ENCODE peak calls at places on chromosomes 3 and 15, in eight cellular contexts. One of them, this sample, is unnamed.

GRCh38 chr3:10845839-10846656 is 30.0 kb downstream of the SLC6A11 start:
- DNase-seq in GM12878: peak
- DNase-seq in IMR-90: no peak
- DNase-seq in A549: no peak
- DNase-seq in K562: no peak
- DNase-seq in SK-N-SH: no peak
- DNase-seq in H1: no peak
- DNase-seq in HepG2: no peak
- DNase-seq in this sample: no peak

GRCh38 chr15:73650387-73651126 is 17.4 kb upstream of the NPTN start:
- DNase-seq in GM12878: no peak
- DNase-seq in IMR-90: peak
- DNase-seq in A549: no peak
- DNase-seq in K562: no peak
- DNase-seq in SK-N-SH: peak
- DNase-seq in H1: no peak
- DNase-seq in HepG2: no peak
- DNase-seq in this sample: no peak

GRCh38 chr3:130709671-130710070 is 37.0 kb downstream of the PIK3R4 start:
- DNase-seq in GM12878: no peak
- DNase-seq in IMR-90: no peak
- DNase-seq in A549: no peak
- DNase-seq in K562: no peak
- DNase-seq in SK-N-SH: no peak
- DNase-seq in H1: no peak
- DNase-seq in HepG2: no peak
- DNase-seq in this sample: no peak

GRCh38 chr3:151919446-151919845 is 46.0 kb downstream of the SUCNR1 start:
- DNase-seq in GM12878: no peak
- DNase-seq in IMR-90: no peak
- DNase-seq in A549: no peak
- DNase-seq in K562: no peak
- DNase-seq in SK-N-SH: no peak
- DNase-seq in H1: no peak
- DNase-seq in HepG2: no peak
- DNase-seq in this sample: no peak

GRCh38 chr15:36232491-36232890 is 346.9 kb upstream of the CDIN1 start:
- DNase-seq in GM12878: no peak
- DNase-seq in IMR-90: no peak
- DNase-seq in A549: no peak
- DNase-seq in K562: no peak
- DNase-seq in SK-N-SH: no peak
- DNase-seq in H1: peak
- DNase-seq in HepG2: no peak
- DNase-seq in this sample: no peak

GRCh38 chr3:65878831-65879230 is 159.9 kb downstream of the MAGI1 start:
- DNase-seq in GM12878: no peak
- DNase-seq in IMR-90: no peak
- DNase-seq in A549: no peak
- DNase-seq in K562: no peak
- DNase-seq in SK-N-SH: no peak
- DNase-seq in H1: no peak
- DNase-seq in HepG2: no peak
- DNase-seq in this sample: no peak

GRCh38 chr15:101068961-101069734 is 150.0 kb downstream of the LRRK1 start:
- DNase-seq in GM12878: no peak
- DNase-seq in IMR-90: peak
- DNase-seq in A549: no peak
- DNase-seq in K562: no peak
- DNase-seq in SK-N-SH: no peak
- DNase-seq in H1: peak
- DNase-seq in HepG2: peak
- DNase-seq in this sample: no peak

GRCh38 chr15:96273317-96274086 is 57.0 kb upstream of the NR2F2 start:
- DNase-seq in GM12878: peak
- DNase-seq in IMR-90: peak
- DNase-seq in A549: peak
- DNase-seq in K562: peak
- DNase-seq in SK-N-SH: no peak
- DNase-seq in H1: no peak
- DNase-seq in HepG2: no peak
- DNase-seq in this sample: peak

GRCh38 chr3:55036883-55037577 is 109.2 kb upstream of the LRTM1 start:
- DNase-seq in GM12878: no peak
- DNase-seq in IMR-90: no peak
- DNase-seq in A549: no peak
- DNase-seq in K562: no peak
- DNase-seq in SK-N-SH: no peak
- DNase-seq in H1: no peak
- DNase-seq in HepG2: no peak
- DNase-seq in this sample: no peak

GRCh38 chr15:65062061-65062460 is 5.7 kb downstream of the RASL12 start:
- DNase-seq in GM12878: no peak
- DNase-seq in IMR-90: no peak
- DNase-seq in A549: no peak
- DNase-seq in K562: no peak
- DNase-seq in SK-N-SH: no peak
- DNase-seq in H1: no peak
- DNase-seq in HepG2: no peak
- DNase-seq in this sample: no peak

GRCh38 chr3:196399485-196399945 is 32.7 kb downstream of the UBXN7 start:
- DNase-seq in GM12878: no peak
- DNase-seq in IMR-90: peak
- DNase-seq in A549: no peak
- DNase-seq in K562: no peak
- DNase-seq in SK-N-SH: no peak
- DNase-seq in H1: no peak
- DNase-seq in HepG2: peak
- DNase-seq in this sample: peak

GRCh38 chr3:140601881-140602280 is 76.0 kb upstream of the TRIM42 start:
- DNase-seq in GM12878: no peak
- DNase-seq in IMR-90: no peak
- DNase-seq in A549: no peak
- DNase-seq in K562: no peak
- DNase-seq in SK-N-SH: no peak
- DNase-seq in H1: no peak
- DNase-seq in HepG2: no peak
- DNase-seq in this sample: no peak

GRCh38 chr3:140599009-140599408 is 78.9 kb upstream of the TRIM42 start:
- DNase-seq in GM12878: no peak
- DNase-seq in IMR-90: no peak
- DNase-seq in A549: no peak
- DNase-seq in K562: no peak
- DNase-seq in SK-N-SH: no peak
- DNase-seq in H1: no peak
- DNase-seq in HepG2: no peak
- DNase-seq in this sample: no peak

GRCh38 chr3:140597792-140598191 is 80.1 kb upstream of the TRIM42 start:
- DNase-seq in GM12878: no peak
- DNase-seq in IMR-90: no peak
- DNase-seq in A549: no peak
- DNase-seq in K562: no peak
- DNase-seq in SK-N-SH: no peak
- DNase-seq in H1: no peak
- DNase-seq in HepG2: no peak
- DNase-seq in this sample: no peak

GRCh38 chr3:140597364-140597763 is 80.5 kb upstream of the TRIM42 start:
- DNase-seq in GM12878: no peak
- DNase-seq in IMR-90: no peak
- DNase-seq in A549: no peak
- DNase-seq in K562: no peak
- DNase-seq in SK-N-SH: no peak
- DNase-seq in H1: no peak
- DNase-seq in HepG2: no peak
- DNase-seq in this sample: no peak

DNA sequence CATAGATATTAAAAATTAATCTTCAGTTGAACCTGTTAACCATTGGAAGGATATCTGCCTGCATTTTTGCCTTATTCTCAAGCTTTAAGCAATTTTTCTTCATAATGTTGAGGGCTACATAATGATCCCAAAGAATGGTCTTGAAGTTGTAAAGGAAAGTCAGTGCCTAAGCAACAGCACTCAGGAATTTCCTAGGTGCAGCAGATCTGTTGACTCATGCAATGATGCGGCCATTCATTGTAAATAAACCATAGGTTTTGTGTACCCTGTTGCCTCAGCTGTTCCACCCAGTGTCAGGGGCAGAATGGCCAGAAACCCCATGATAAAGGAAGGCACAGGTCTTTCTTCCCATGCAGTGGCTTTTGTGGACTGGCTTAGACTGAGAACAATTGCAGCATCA is 78.4 kb upstream of the TRIM42 start:
- DNase-seq in GM12878: no peak
- DNase-seq in IMR-90: no peak
- DNase-seq in A549: no peak
- DNase-seq in K562: no peak
- DNase-seq in SK-N-SH: no peak
- DNase-seq in H1: no peak
- DNase-seq in HepG2: no peak
- DNase-seq in this sample: no peak
- TF ChIP-seq RAD21 in GM12878: no peak
- TF ChIP-seq RAD21 in IMR-90: no peak
- TF ChIP-seq RAD21 in A549: no peak
- TF ChIP-seq RAD21 in K562: no peak
- TF ChIP-seq RAD21 in SK-N-SH: no peak
- TF ChIP-seq RAD21 in H1: no peak
- TF ChIP-seq RAD21 in HepG2: no peak
- TF ChIP-seq RAD21 in this sample: no peak

DNA sequence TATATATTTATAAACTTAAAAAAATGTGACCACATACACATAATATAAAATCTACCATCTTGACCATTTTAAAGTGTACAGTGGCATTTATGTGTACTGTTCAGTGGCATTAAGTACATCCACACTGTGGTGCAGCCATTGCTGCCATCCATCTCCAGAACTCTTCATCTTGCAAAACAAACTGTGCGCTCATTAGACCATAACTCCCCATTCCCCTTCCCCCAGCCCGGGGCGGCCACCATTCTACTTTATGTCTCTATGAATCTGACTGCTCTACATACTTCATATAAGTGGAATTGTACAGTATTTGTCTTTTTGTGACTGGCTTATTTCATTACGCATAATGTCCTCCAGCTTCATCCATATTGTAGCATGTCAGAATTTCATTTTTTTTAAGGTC is 47.8 kb downstream of the CTXND1 start:
- DNase-seq in GM12878: no peak
- DNase-seq in IMR-90: no peak
- DNase-seq in A549: no peak
- DNase-seq in K562: no peak
- DNase-seq in SK-N-SH: no peak
- DNase-seq in H1: no peak
- DNase-seq in HepG2: no peak
- DNase-seq in this sample: no peak
- TF ChIP-seq RAD21 in GM12878: no peak
- TF ChIP-seq RAD21 in IMR-90: no peak
- TF ChIP-seq RAD21 in A549: no peak
- TF ChIP-seq RAD21 in K562: no peak
- TF ChIP-seq RAD21 in SK-N-SH: no peak
- TF ChIP-seq RAD21 in H1: no peak
- TF ChIP-seq RAD21 in HepG2: no peak
- TF ChIP-seq RAD21 in this sample: no peak

GRCh38 chr15:68634531-68634930 is 55.7 kb downstream of the CORO2B start:
- DNase-seq in GM12878: no peak
- DNase-seq in IMR-90: no peak
- DNase-seq in A549: no peak
- DNase-seq in K562: no peak
- DNase-seq in SK-N-SH: no peak
- DNase-seq in H1: no peak
- DNase-seq in HepG2: no peak
- DNase-seq in this sample: no peak

GRCh38 chr15:68637755-68638405 is 59.1 kb downstream of the CORO2B start:
- DNase-seq in GM12878: no peak
- DNase-seq in IMR-90: peak
- DNase-seq in A549: no peak
- DNase-seq in K562: no peak
- DNase-seq in SK-N-SH: no peak
- DNase-seq in H1: no peak
- DNase-seq in HepG2: no peak
- DNase-seq in this sample: no peak

GRCh38 chr15:68634122-68634482 is 55.3 kb downstream of the CORO2B start:
- DNase-seq in GM12878: no peak
- DNase-seq in IMR-90: no peak
- DNase-seq in A549: no peak
- DNase-seq in K562: no peak
- DNase-seq in SK-N-SH: no peak
- DNase-seq in H1: no peak
- DNase-seq in HepG2: no peak
- DNase-seq in this sample: no peak

GRCh38 chr15:68635142-68635541 is 56.3 kb downstream of the CORO2B start:
- DNase-seq in GM12878: no peak
- DNase-seq in IMR-90: no peak
- DNase-seq in A549: no peak
- DNase-seq in K562: no peak
- DNase-seq in SK-N-SH: peak
- DNase-seq in H1: no peak
- DNase-seq in HepG2: no peak
- DNase-seq in this sample: no peak

DNA sequence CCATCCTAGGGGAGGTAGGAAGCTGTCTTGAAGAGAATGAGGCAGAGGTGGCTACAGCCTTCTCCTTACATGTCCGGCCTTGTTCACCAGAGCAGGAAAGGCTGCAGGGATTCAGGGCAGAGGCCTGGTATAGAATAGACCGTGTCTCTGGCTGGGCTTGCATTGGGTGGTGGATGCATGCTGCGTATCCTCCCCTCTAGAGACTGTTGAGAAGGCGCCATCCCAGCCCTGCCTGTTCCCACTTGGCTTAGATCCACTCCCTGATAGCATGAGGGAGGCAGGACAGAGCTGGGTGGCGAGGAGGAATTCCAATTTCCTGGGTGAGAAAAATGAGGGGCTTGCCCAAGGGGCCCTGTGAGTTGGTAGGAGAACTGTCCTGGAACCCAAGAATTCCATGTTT is 57.5 kb downstream of the CORO2B start:
- DNase-seq in GM12878: no peak
- DNase-seq in IMR-90: no peak
- DNase-seq in A549: no peak
- DNase-seq in K562: no peak
- DNase-seq in SK-N-SH: no peak
- DNase-seq in H1: no peak
- DNase-seq in HepG2: no peak
- DNase-seq in this sample: no peak
- TF ChIP-seq RAD21 in GM12878: no peak
- TF ChIP-seq RAD21 in IMR-90: no peak
- TF ChIP-seq RAD21 in A549: no peak
- TF ChIP-seq RAD21 in K562: no peak
- TF ChIP-seq RAD21 in SK-N-SH: no peak
- TF ChIP-seq RAD21 in H1: no peak
- TF ChIP-seq RAD21 in HepG2: no peak
- TF ChIP-seq RAD21 in this sample: no peak

DNA sequence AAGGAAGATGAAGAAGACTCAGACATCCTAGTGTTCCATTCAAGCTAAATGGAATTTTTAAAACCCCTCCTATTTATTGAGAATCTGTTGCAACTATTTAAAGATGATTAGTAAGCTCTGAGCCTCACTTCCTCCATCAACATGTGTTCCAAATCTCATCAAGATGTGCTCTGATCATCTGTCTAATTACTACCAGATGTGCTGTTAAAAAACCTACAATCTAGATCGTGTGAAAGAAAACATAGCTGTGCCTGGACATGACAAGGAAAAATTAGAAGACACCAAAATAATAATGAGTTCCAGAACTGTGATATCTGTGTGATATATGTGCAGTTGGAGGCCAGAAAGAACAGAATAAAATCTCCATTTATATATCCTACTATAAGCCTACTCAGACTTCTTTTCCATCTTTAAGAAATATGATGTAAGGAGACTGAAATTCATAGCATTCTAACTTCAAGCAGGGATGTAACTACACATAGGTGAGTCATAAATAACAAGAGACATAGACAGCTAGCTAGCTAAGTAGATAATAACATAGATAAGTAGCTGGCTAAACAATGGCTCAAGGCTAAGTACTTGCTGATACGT is 7.7 kb downstream of the XPC start:
- DNase-seq in GM12878: no peak
- DNase-seq in IMR-90: peak
- DNase-seq in A549: no peak
- DNase-seq in K562: no peak
- DNase-seq in SK-N-SH: no peak
- DNase-seq in H1: no peak
- DNase-seq in HepG2: no peak
- DNase-seq in this sample: no peak
- TF ChIP-seq RAD21 in GM12878: no peak
- TF ChIP-seq RAD21 in IMR-90: no peak
- TF ChIP-seq RAD21 in A549: no peak
- TF ChIP-seq RAD21 in K562: no peak
- TF ChIP-seq RAD21 in SK-N-SH: no peak
- TF ChIP-seq RAD21 in H1: no peak
- TF ChIP-seq RAD21 in HepG2: no peak
- TF ChIP-seq RAD21 in this sample: no peak